ENCODE peak calls at places on chromosomes 1 and 21, in four cellular contexts. J is cardiac fibroblast; I is activated CD8-positive, alpha-beta memory T cell treated with anti-CD3 and anti-CD28 coated beads for 1 hour; R is fibroblast of mammary gland. E is an unnamed sample.

GRCh38 chr1:179087665-179088064 is 5.8 kb downstream of the TOR3A start:
- DNase-seq in J (peak), I (no peak), R (no peak), E (no peak)

GRCh38 chr1:106459418-106459817 is 597.1 kb upstream of the PRMT6 start:
- DNase-seq in J (no peak), I (no peak), R (no peak), E (no peak)

GRCh38 chr1:4605158-4605557 is 49.3 kb upstream of the AJAP1 start:
- DNase-seq in J (no peak), I (no peak), R (no peak), E (no peak)

GRCh38 chr21:29343517-29343916 is 44.8 kb downstream of the BACH1 start:
- DNase-seq in J (peak), I (no peak), R (peak), E (no peak)

GRCh38 chr1:27521336-27522147 is 31.6 kb upstream of the WASF2 start:
- DNase-seq in J (no peak), I (peak), R (no peak), E (no peak)

GRCh38 chr1:8510041-8510823 is 192.3 kb downstream of the SLC45A1 start:
- DNase-seq in J (peak), I (no peak), R (peak), E (no peak)

GRCh38 chr1:204130989-204131892 is 20.6 kb downstream of the ETNK2 start:
- DNase-seq in J (peak), I (no peak), R (peak), E (no peak)

GRCh38 chr1:32754282-32755097 is 51.9 kb upstream of the SYNC start:
- DNase-seq in J (peak), I (no peak), R (peak), E (no peak)

GRCh38 chr1:178649582-178650350 is 75.3 kb upstream of the RALGPS2 start:
- DNase-seq in J (no peak), I (no peak), R (no peak), E (no peak)

GRCh38 chr1:51859333-51859732 is 19.2 kb downstream of the NRDC start:
- DNase-seq in J (no peak), I (no peak), R (no peak), E (no peak)

GRCh38 chr1:236980673-236981072 is 23.6 kb downstream of the MT1HL1 start:
- DNase-seq in J (no peak), I (no peak), R (no peak), E (no peak)

GRCh38 chr1:228937351-228937750 is 202.1 kb downstream of the RHOU start:
- DNase-seq in J (no peak), I (no peak), R (no peak), E (no peak)

GRCh38 chr1:75765697-75766355 is 20.2 kb upstream of the RABGGTB start:
- DNase-seq in J (peak), I (no peak), R (peak), E (no peak)

GRCh38 chr21:45333583-45334121 is 46.0 kb upstream of the POFUT2 start:
- DNase-seq in J (no peak), I (no peak), R (no peak), E (no peak)

GRCh38 chr1:15187175-15187810 is 33.7 kb downstream of the TMEM51 start:
- DNase-seq in J (no peak), I (no peak), R (no peak), E (no peak)

GRCh38 chr1:172754609-172755008 is 95.7 kb downstream of the FASLG start:
- DNase-seq in J (no peak), I (no peak), R (no peak), E (no peak)

GRCh38 chr1:94395748-94396309 is 22.4 kb upstream of the ABCD3 start:
- DNase-seq in J (no peak), I (no peak), R (no peak), E (no peak)

GRCh38 chr1:185480545-185480944 is 163.5 kb upstream of the IVNS1ABP start:
- DNase-seq in J (no peak), I (no peak), R (peak), E (no peak)

GRCh38 chr1:209405183-209405823 is 178.2 kb upstream of the CAMK1G start:
- DNase-seq in J (peak), I (no peak), R (peak), E (no peak)

GRCh38 chr1:11878891-11879190 is 20.1 kb upstream of the NPPB start:
- DNase-seq in J (no peak), I (no peak), R (no peak), E (no peak)

GRCh38 chr1:30868833-30869435 is 39.6 kb downstream of the SDC3 start:
- DNase-seq in J (no peak), I (no peak), R (no peak), E (no peak)

GRCh38 chr1:67897270-67897949 is 64.1 kb upstream of the GNG12 start:
- DNase-seq in J (peak), I (no peak), R (no peak), E (no peak)